ENCODE peak calls at places on chromosomes 7 and 10, in six cellular contexts. One of them, this sample, is unnamed.

GRCh38 chr10:109676703-109677102 is 246.6 kb downstream of the XPNPEP1 start:
- DNase-seq in activated T-cell treated with anti-CD3 and anti-CD28 coated beads, Interleukin-2, amount 50 U/mL, for 4 hours: no peak
- DNase-seq in AG09319: no peak
- DNase-seq in T-helper 9 cell: no peak
- DNase-seq in right lobe of liver: no peak
- DNase-seq in GM04504: no peak
- DNase-seq in this sample: no peak

GRCh38 chr7:24920702-24921679 is 59.0 kb downstream of the OSBPL3 start:
- DNase-seq in AG09319: no peak
- DNase-seq in T-helper 9 cell: no peak
- DNase-seq in GM04504: no peak
- DNase-seq in activated T-cell treated with anti-CD3 and anti-CD28 coated beads, Interleukin-2, amount 50 U/mL, for 4 hours: no peak
- DNase-seq in right lobe of liver: no peak
- DNase-seq in this sample: no peak

GRCh38 chr10:65342226-65342625 is 1583.6 kb upstream of the LRRTM3 start:
- DNase-seq in right lobe of liver: no peak
- DNase-seq in AG09319: no peak
- DNase-seq in T-helper 9 cell: no peak
- DNase-seq in activated T-cell treated with anti-CD3 and anti-CD28 coated beads, Interleukin-2, amount 50 U/mL, for 4 hours: no peak
- DNase-seq in GM04504: no peak
- DNase-seq in this sample: no peak

GRCh38 chr10:21363087-21363752 is 162.3 kb downstream of the SKIDA1 start:
- DNase-seq in T-helper 9 cell: no peak
- DNase-seq in activated T-cell treated with anti-CD3 and anti-CD28 coated beads, Interleukin-2, amount 50 U/mL, for 4 hours: no peak
- DNase-seq in right lobe of liver: no peak
- DNase-seq in AG09319: no peak
- DNase-seq in GM04504: no peak
- DNase-seq in this sample: peak

GRCh38 chr7:93040355-93040754 is 77.4 kb downstream of the SAMD9 start:
- DNase-seq in AG09319: no peak
- DNase-seq in right lobe of liver: no peak
- DNase-seq in activated T-cell treated with anti-CD3 and anti-CD28 coated beads, Interleukin-2, amount 50 U/mL, for 4 hours: no peak
- DNase-seq in T-helper 9 cell: no peak
- DNase-seq in GM04504: no peak
- DNase-seq in this sample: no peak

GRCh38 chr10:26981232-26981631 is 119.1 kb downstream of the ANKRD26 start:
- DNase-seq in AG09319: no peak
- DNase-seq in GM04504: no peak
- DNase-seq in right lobe of liver: no peak
- DNase-seq in T-helper 9 cell: no peak
- DNase-seq in activated T-cell treated with anti-CD3 and anti-CD28 coated beads, Interleukin-2, amount 50 U/mL, for 4 hours: no peak
- DNase-seq in this sample: no peak

GRCh38 chr7:158432369-158433270 is 155.0 kb downstream of the PTPRN2 start:
- DNase-seq in activated T-cell treated with anti-CD3 and anti-CD28 coated beads, Interleukin-2, amount 50 U/mL, for 4 hours: no peak
- DNase-seq in GM04504: no peak
- DNase-seq in AG09319: no peak
- DNase-seq in T-helper 9 cell: no peak
- DNase-seq in right lobe of liver: no peak
- DNase-seq in this sample: no peak

GRCh38 chr7:158026636-158027265 is 560.9 kb downstream of the PTPRN2 start:
- DNase-seq in T-helper 9 cell: no peak
- DNase-seq in activated T-cell treated with anti-CD3 and anti-CD28 coated beads, Interleukin-2, amount 50 U/mL, for 4 hours: no peak
- DNase-seq in AG09319: no peak
- DNase-seq in GM04504: no peak
- DNase-seq in right lobe of liver: no peak
- DNase-seq in this sample: no peak

GRCh38 chr7:30812676-30813075 is 41.5 kb downstream of the MINDY4 start:
- DNase-seq in T-helper 9 cell: no peak
- DNase-seq in AG09319: no peak
- DNase-seq in activated T-cell treated with anti-CD3 and anti-CD28 coated beads, Interleukin-2, amount 50 U/mL, for 4 hours: no peak
- DNase-seq in GM04504: no peak
- DNase-seq in right lobe of liver: no peak
- DNase-seq in this sample: no peak

GRCh38 chr10:103712898-103713498 is 142.4 kb downstream of the SH3PXD2A start:
- DNase-seq in T-helper 9 cell: peak
- DNase-seq in AG09319: peak
- DNase-seq in activated T-cell treated with anti-CD3 and anti-CD28 coated beads, Interleukin-2, amount 50 U/mL, for 4 hours: peak
- DNase-seq in GM04504: peak
- DNase-seq in right lobe of liver: peak
- DNase-seq in this sample: peak

GRCh38 chr10:18460061-18460460 is 191.3 kb downstream of the NSUN6 start:
- DNase-seq in T-helper 9 cell: no peak
- DNase-seq in right lobe of liver: no peak
- DNase-seq in activated T-cell treated with anti-CD3 and anti-CD28 coated beads, Interleukin-2, amount 50 U/mL, for 4 hours: no peak
- DNase-seq in GM04504: no peak
- DNase-seq in AG09319: no peak
- DNase-seq in this sample: no peak

GRCh38 chr10:945778-946177 is 14.3 kb upstream of the LARP4B start:
- DNase-seq in T-helper 9 cell: no peak
- DNase-seq in AG09319: no peak
- DNase-seq in right lobe of liver: no peak
- DNase-seq in GM04504: no peak
- DNase-seq in activated T-cell treated with anti-CD3 and anti-CD28 coated beads, Interleukin-2, amount 50 U/mL, for 4 hours: no peak
- DNase-seq in this sample: no peak

GRCh38 chr7:159092701-159093121 is 52.0 kb downstream of the VIPR2 start:
- DNase-seq in GM04504: no peak
- DNase-seq in activated T-cell treated with anti-CD3 and anti-CD28 coated beads, Interleukin-2, amount 50 U/mL, for 4 hours: no peak
- DNase-seq in T-helper 9 cell: no peak
- DNase-seq in AG09319: no peak
- DNase-seq in right lobe of liver: no peak
- DNase-seq in this sample: peak

GRCh38 chr7:28922618-28923331 is 35.4 kb downstream of the TRIL start:
- DNase-seq in right lobe of liver: peak
- DNase-seq in AG09319: peak
- DNase-seq in GM04504: peak
- DNase-seq in T-helper 9 cell: peak
- DNase-seq in activated T-cell treated with anti-CD3 and anti-CD28 coated beads, Interleukin-2, amount 50 U/mL, for 4 hours: peak
- DNase-seq in this sample: peak

GRCh38 chr10:77036993-77037734 is 600.4 kb downstream of the KCNMA1 start:
- DNase-seq in AG09319: no peak
- DNase-seq in GM04504: no peak
- DNase-seq in right lobe of liver: peak
- DNase-seq in activated T-cell treated with anti-CD3 and anti-CD28 coated beads, Interleukin-2, amount 50 U/mL, for 4 hours: no peak
- DNase-seq in T-helper 9 cell: no peak
- DNase-seq in this sample: no peak

GRCh38 chr7:110977127-110977776 is 113.7 kb upstream of the LRRN3 start:
- DNase-seq in activated T-cell treated with anti-CD3 and anti-CD28 coated beads, Interleukin-2, amount 50 U/mL, for 4 hours: no peak
- DNase-seq in right lobe of liver: no peak
- DNase-seq in GM04504: no peak
- DNase-seq in AG09319: no peak
- DNase-seq in T-helper 9 cell: no peak
- DNase-seq in this sample: no peak

GRCh38 chr10:16941865-16942264 is 124.6 kb upstream of the RSU1 start:
- DNase-seq in right lobe of liver: no peak
- DNase-seq in activated T-cell treated with anti-CD3 and anti-CD28 coated beads, Interleukin-2, amount 50 U/mL, for 4 hours: no peak
- DNase-seq in GM04504: no peak
- DNase-seq in AG09319: no peak
- DNase-seq in T-helper 9 cell: no peak
- DNase-seq in this sample: no peak

GRCh38 chr7:73817121-73817520 is 13.7 kb upstream of the CLDN4 start:
- DNase-seq in AG09319: no peak
- DNase-seq in right lobe of liver: no peak
- DNase-seq in T-helper 9 cell: no peak
- DNase-seq in activated T-cell treated with anti-CD3 and anti-CD28 coated beads, Interleukin-2, amount 50 U/mL, for 4 hours: no peak
- DNase-seq in GM04504: no peak
- DNase-seq in this sample: no peak

GRCh38 chr10:17984056-17984455 is 32.3 kb downstream of the SLC39A12 start:
- DNase-seq in AG09319: no peak
- DNase-seq in right lobe of liver: no peak
- DNase-seq in activated T-cell treated with anti-CD3 and anti-CD28 coated beads, Interleukin-2, amount 50 U/mL, for 4 hours: no peak
- DNase-seq in GM04504: no peak
- DNase-seq in T-helper 9 cell: no peak
- DNase-seq in this sample: no peak

This sample was measured in Peyer's patch.